ENCODE peak calls at places on chromosomes 7 and 10, in eight cellular contexts. One of them, this sample, is unnamed.

GRCh38 chr7:63925626-63926460 is 72.8 kb upstream of the ZNF722 start:
- DNase-seq in neuronal stem cell: no peak
- DNase-seq in GM23338: no peak
- DNase-seq in IMR-90: no peak
- DNase-seq in tibial nerve: peak; percentile 70
- DNase-seq in CD4-positive, CD25-positive, alpha-beta regulatory T cell: peak; percentile 93
- DNase-seq in WERI-Rb-1: peak; percentile 40
- DNase-seq in caudate nucleus: peak; percentile 93
- DNase-seq in this sample: peak; percentile 95

GRCh38 chr10:103510046-103510685 is 16.7 kb downstream of the NEURL1 start:
- DNase-seq in neuronal stem cell: no peak
- DNase-seq in GM23338: no peak
- DNase-seq in IMR-90: no peak
- DNase-seq in tibial nerve: no peak
- DNase-seq in CD4-positive, CD25-positive, alpha-beta regulatory T cell: no peak
- DNase-seq in WERI-Rb-1: no peak
- DNase-seq in caudate nucleus: no peak
- DNase-seq in this sample: no peak

GRCh38 chr10:70912556-70912955 is 24.2 kb upstream of the PCBD1 start:
- DNase-seq in neuronal stem cell: no peak
- DNase-seq in GM23338: no peak
- DNase-seq in IMR-90: no peak
- DNase-seq in tibial nerve: no peak
- DNase-seq in CD4-positive, CD25-positive, alpha-beta regulatory T cell: no peak
- DNase-seq in WERI-Rb-1: no peak
- DNase-seq in caudate nucleus: no peak
- DNase-seq in this sample: peak; percentile 20

GRCh38 chr10:31940839-31941653 is 12.4 kb upstream of the ARHGAP12 start:
- DNase-seq in neuronal stem cell: no peak
- DNase-seq in GM23338: no peak
- DNase-seq in IMR-90: peak; percentile 95
- DNase-seq in tibial nerve: no peak
- DNase-seq in CD4-positive, CD25-positive, alpha-beta regulatory T cell: no peak
- DNase-seq in WERI-Rb-1: no peak
- DNase-seq in caudate nucleus: peak; percentile 25
- DNase-seq in this sample: no peak

GRCh38 chr10:74924251-74924954 is 98.0 kb downstream of the KAT6B start:
- DNase-seq in neuronal stem cell: no peak
- DNase-seq in GM23338: peak; percentile 31
- DNase-seq in IMR-90: peak; percentile 97
- DNase-seq in tibial nerve: no peak
- DNase-seq in CD4-positive, CD25-positive, alpha-beta regulatory T cell: no peak
- DNase-seq in WERI-Rb-1: no peak
- DNase-seq in caudate nucleus: no peak
- DNase-seq in this sample: no peak

GRCh38 chr7:151113344-151114150 is 27.3 kb downstream of the AGAP3 start:
- DNase-seq in neuronal stem cell: peak; percentile 58
- DNase-seq in GM23338: peak; percentile 79
- DNase-seq in IMR-90: peak; percentile 93
- DNase-seq in tibial nerve: no peak
- DNase-seq in CD4-positive, CD25-positive, alpha-beta regulatory T cell: no peak
- DNase-seq in WERI-Rb-1: no peak
- DNase-seq in caudate nucleus: no peak
- DNase-seq in this sample: peak; percentile 75

GRCh38 chr7:49823566-49823965 is 50.1 kb downstream of the VWC2 start:
- DNase-seq in neuronal stem cell: no peak
- DNase-seq in GM23338: no peak
- DNase-seq in IMR-90: no peak
- DNase-seq in tibial nerve: no peak
- DNase-seq in CD4-positive, CD25-positive, alpha-beta regulatory T cell: no peak
- DNase-seq in WERI-Rb-1: no peak
- DNase-seq in caudate nucleus: no peak
- DNase-seq in this sample: no peak

GRCh38 chr10:101032637-101033201 is 1.7 kb downstream of the SFXN3 start:
- DNase-seq in neuronal stem cell: no peak
- DNase-seq in GM23338: no peak
- DNase-seq in IMR-90: peak; percentile 91
- DNase-seq in tibial nerve: no peak
- DNase-seq in CD4-positive, CD25-positive, alpha-beta regulatory T cell: peak; percentile 54
- DNase-seq in WERI-Rb-1: peak; percentile 87
- DNase-seq in caudate nucleus: peak; percentile 81
- DNase-seq in this sample: no peak

GRCh38 chr10:86376403-86376802 is 9.8 kb upstream of the GRID1 start:
- DNase-seq in neuronal stem cell: no peak
- DNase-seq in GM23338: no peak
- DNase-seq in IMR-90: no peak
- DNase-seq in tibial nerve: no peak
- DNase-seq in CD4-positive, CD25-positive, alpha-beta regulatory T cell: no peak
- DNase-seq in WERI-Rb-1: no peak
- DNase-seq in caudate nucleus: no peak
- DNase-seq in this sample: no peak

GRCh38 chr7:142880886-142881505 is 4.5 kb downstream of the TRPV6 start:
- DNase-seq in neuronal stem cell: peak; percentile 38
- DNase-seq in GM23338: peak; percentile 85
- DNase-seq in IMR-90: peak; percentile 1
- DNase-seq in tibial nerve: no peak
- DNase-seq in CD4-positive, CD25-positive, alpha-beta regulatory T cell: peak; percentile 63
- DNase-seq in WERI-Rb-1: peak; percentile 66
- DNase-seq in caudate nucleus: no peak
- DNase-seq in this sample: no peak

GRCh38 chr7:100248483-100248882 is 28.7 kb downstream of the PVRIG start:
- DNase-seq in neuronal stem cell: no peak
- DNase-seq in GM23338: no peak
- DNase-seq in IMR-90: no peak
- DNase-seq in tibial nerve: no peak
- DNase-seq in CD4-positive, CD25-positive, alpha-beta regulatory T cell: no peak
- DNase-seq in WERI-Rb-1: no peak
- DNase-seq in caudate nucleus: no peak
- DNase-seq in this sample: no peak

DNA sequence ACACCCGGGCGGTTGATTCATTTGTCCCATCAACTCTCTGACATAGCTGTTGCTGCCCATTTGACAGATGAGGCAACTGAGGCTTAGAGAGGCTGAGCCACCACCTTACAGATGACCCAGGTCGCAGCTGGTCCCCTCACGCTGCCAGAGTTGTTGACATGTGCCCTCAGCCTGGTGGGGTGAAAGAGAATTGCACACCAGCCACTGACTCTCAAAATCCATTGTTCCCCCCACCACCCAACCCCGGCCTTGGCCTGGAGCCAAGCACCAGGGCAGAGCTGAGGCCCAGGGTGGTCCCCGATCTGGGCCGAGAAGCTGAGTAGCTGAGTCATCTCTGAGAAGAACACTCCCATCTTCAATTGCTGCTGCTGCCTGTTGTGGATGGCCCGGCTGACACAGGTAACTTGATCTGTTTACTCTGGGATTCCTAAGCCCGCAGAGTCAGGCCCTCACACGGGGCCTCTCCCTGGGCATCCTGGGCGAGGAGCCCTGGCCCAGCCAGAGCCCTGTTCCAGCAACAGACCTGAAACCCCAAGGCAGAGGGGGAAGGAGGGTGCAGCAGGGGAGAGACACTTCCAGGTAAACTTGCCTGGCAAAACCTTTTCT is 27.5 kb downstream of the PVRIG start:
- DNase-seq in neuronal stem cell: no peak
- DNase-seq in GM23338: peak; percentile 93
- DNase-seq in IMR-90: peak; percentile 86
- DNase-seq in tibial nerve: no peak
- DNase-seq in CD4-positive, CD25-positive, alpha-beta regulatory T cell: no peak
- DNase-seq in WERI-Rb-1: peak; percentile 36
- DNase-seq in caudate nucleus: no peak
- DNase-seq in this sample: no peak
- H3K27ac ChIP-seq in neuronal stem cell: no peak overlapping the region
- H3K27ac ChIP-seq in GM23338: peak overlapping the region; percentile 94
- H3K27ac ChIP-seq in IMR-90: no peak overlapping the region
- H3K27ac ChIP-seq in tibial nerve: no peak overlapping the region
- H3K27ac ChIP-seq in CD4-positive, CD25-positive, alpha-beta regulatory T cell: no peak overlapping the region
- H3K27ac ChIP-seq in WERI-Rb-1: no peak overlapping the region
- H3K27ac ChIP-seq in caudate nucleus: no peak overlapping the region
- H3K27ac ChIP-seq in this sample: no peak overlapping the region

GRCh38 chr10:29850371-29850770 is 209.0 kb downstream of the JCAD start:
- DNase-seq in neuronal stem cell: no peak
- DNase-seq in GM23338: no peak
- DNase-seq in IMR-90: no peak
- DNase-seq in tibial nerve: no peak
- DNase-seq in CD4-positive, CD25-positive, alpha-beta regulatory T cell: no peak
- DNase-seq in WERI-Rb-1: no peak
- DNase-seq in caudate nucleus: no peak
- DNase-seq in this sample: no peak
- H3K27ac ChIP-seq in neuronal stem cell: no peak overlapping the region
- H3K27ac ChIP-seq in GM23338: no peak overlapping the region
- H3K27ac ChIP-seq in IMR-90: peak overlapping the region; percentile 3
- H3K27ac ChIP-seq in tibial nerve: no peak overlapping the region
- H3K27ac ChIP-seq in CD4-positive, CD25-positive, alpha-beta regulatory T cell: no peak overlapping the region
- H3K27ac ChIP-seq in WERI-Rb-1: no peak overlapping the region
- H3K27ac ChIP-seq in caudate nucleus: no peak overlapping the region
- H3K27ac ChIP-seq in this sample: no peak overlapping the region

GRCh38 chr10:33333260-33334169 is 952 bp downstream of the NRP1 start:
- DNase-seq in neuronal stem cell: peak; percentile 9
- DNase-seq in GM23338: no peak
- DNase-seq in IMR-90: no peak
- DNase-seq in tibial nerve: no peak
- DNase-seq in CD4-positive, CD25-positive, alpha-beta regulatory T cell: peak; percentile 53
- DNase-seq in WERI-Rb-1: no peak
- DNase-seq in caudate nucleus: no peak
- DNase-seq in this sample: no peak
- H3K27ac ChIP-seq in neuronal stem cell: no peak overlapping the region
- H3K27ac ChIP-seq in GM23338: no peak overlapping the region
- H3K27ac ChIP-seq in IMR-90: peak overlapping the region; percentile 96
- H3K27ac ChIP-seq in tibial nerve: peak overlapping the region; percentile 91
- H3K27ac ChIP-seq in CD4-positive, CD25-positive, alpha-beta regulatory T cell: no peak overlapping the region
- H3K27ac ChIP-seq in WERI-Rb-1: no peak overlapping the region
- H3K27ac ChIP-seq in caudate nucleus: peak overlapping the region; percentile 61
- H3K27ac ChIP-seq in this sample: peak overlapping the region; percentile 93

DNA sequence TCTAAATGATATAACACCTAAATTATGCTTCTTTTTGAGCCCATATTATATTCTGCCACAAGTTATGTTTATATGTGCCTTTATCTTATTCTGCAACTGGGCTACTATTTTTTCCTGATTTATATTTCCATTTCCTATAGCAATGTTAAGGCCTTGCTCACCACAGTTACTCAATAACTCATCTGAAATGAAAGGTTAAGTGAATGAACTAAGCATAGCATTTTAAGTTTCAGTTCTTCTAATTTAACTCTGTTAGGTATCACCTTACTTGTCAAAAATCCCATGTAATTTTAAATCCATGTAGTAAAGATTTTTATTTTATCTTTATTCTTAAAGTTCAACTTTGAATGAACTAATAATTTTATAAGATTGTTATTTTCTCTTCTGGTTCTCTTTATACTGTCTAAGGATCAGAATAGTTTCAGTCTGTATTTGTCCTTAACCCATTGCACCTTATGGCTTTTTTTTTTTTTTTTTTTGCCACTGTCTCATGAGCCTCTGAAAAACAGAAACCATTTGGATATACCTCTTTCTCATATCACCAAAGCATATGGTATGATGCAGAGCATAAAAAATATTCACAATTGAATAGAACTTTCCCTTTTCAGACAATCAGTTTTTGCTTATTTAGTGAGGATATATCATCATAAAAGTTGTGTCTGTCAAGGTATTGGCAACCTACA is 301.8 kb upstream of the ZWINT start:
- DNase-seq in neuronal stem cell: no peak
- DNase-seq in GM23338: no peak
- DNase-seq in IMR-90: no peak
- DNase-seq in tibial nerve: no peak
- DNase-seq in CD4-positive, CD25-positive, alpha-beta regulatory T cell: no peak
- DNase-seq in WERI-Rb-1: no peak
- DNase-seq in caudate nucleus: no peak
- DNase-seq in this sample: no peak
- H3K27ac ChIP-seq in neuronal stem cell: no peak overlapping the region
- H3K27ac ChIP-seq in GM23338: no peak overlapping the region
- H3K27ac ChIP-seq in IMR-90: no peak overlapping the region
- H3K27ac ChIP-seq in tibial nerve: no peak overlapping the region
- H3K27ac ChIP-seq in CD4-positive, CD25-positive, alpha-beta regulatory T cell: no peak overlapping the region
- H3K27ac ChIP-seq in WERI-Rb-1: no peak overlapping the region
- H3K27ac ChIP-seq in caudate nucleus: no peak overlapping the region
- H3K27ac ChIP-seq in this sample: no peak overlapping the region

This sample was measured in lower lobe of right lung.